ENCODE peak calls at places on chromosomes 16 and 17, in six cellular contexts. One of them, this sample, is unnamed.

GRCh38 chr17:82465023-82465603 is 6.6 kb downstream of the NARF start:
- DNase-seq in stimulated activated CD4-positive, alpha-beta T cell treated with anti-CD3 and anti-CD28 coated beads, Interleukin-15, amount 100 ng/mL, for 24 hours: peak; percentile 36
- DNase-seq in RCC 7860: no peak
- DNase-seq in NCI-H524 treated with DMSO at 0.1 percent for 48 hours: no peak
- DNase-seq in AG04450: no peak
- DNase-seq in GM23338: no peak
- DNase-seq in this sample: no peak

GRCh38 chr17:71975998-71976649 is 144.7 kb upstream of the SOX9 start:
- DNase-seq in NCI-H524 treated with DMSO at 0.1 percent for 48 hours: no peak
- DNase-seq in AG04450: peak; percentile 89
- DNase-seq in GM23338: peak; percentile 11
- DNase-seq in RCC 7860: peak; percentile 80
- DNase-seq in stimulated activated CD4-positive, alpha-beta T cell treated with anti-CD3 and anti-CD28 coated beads, Interleukin-15, amount 100 ng/mL, for 24 hours: no peak
- DNase-seq in this sample: peak; percentile 77

GRCh38 chr16:5354645-5355044 is 257.1 kb upstream of the EEF2KMT start:
- DNase-seq in GM23338: no peak
- DNase-seq in RCC 7860: no peak
- DNase-seq in stimulated activated CD4-positive, alpha-beta T cell treated with anti-CD3 and anti-CD28 coated beads, Interleukin-15, amount 100 ng/mL, for 24 hours: no peak
- DNase-seq in NCI-H524 treated with DMSO at 0.1 percent for 48 hours: no peak
- DNase-seq in AG04450: no peak
- DNase-seq in this sample: no peak

GRCh38 chr17:39170051-39170450 is 4.1 kb upstream of the ARL5C start:
- DNase-seq in AG04450: no peak
- DNase-seq in GM23338: no peak
- DNase-seq in NCI-H524 treated with DMSO at 0.1 percent for 48 hours: no peak
- DNase-seq in RCC 7860: no peak
- DNase-seq in stimulated activated CD4-positive, alpha-beta T cell treated with anti-CD3 and anti-CD28 coated beads, Interleukin-15, amount 100 ng/mL, for 24 hours: no peak
- DNase-seq in this sample: no peak

GRCh38 chr17:39224778-39225307 is 902 bp downstream of the STAC2 start:
- DNase-seq in RCC 7860: no peak
- DNase-seq in stimulated activated CD4-positive, alpha-beta T cell treated with anti-CD3 and anti-CD28 coated beads, Interleukin-15, amount 100 ng/mL, for 24 hours: no peak
- DNase-seq in AG04450: no peak
- DNase-seq in NCI-H524 treated with DMSO at 0.1 percent for 48 hours: no peak
- DNase-seq in GM23338: no peak
- DNase-seq in this sample: no peak

GRCh38 chr17:77327566-77328463 is 187.0 kb downstream of the SEC14L1 start:
- DNase-seq in RCC 7860: no peak
- DNase-seq in GM23338: no peak
- DNase-seq in AG04450: no peak
- DNase-seq in stimulated activated CD4-positive, alpha-beta T cell treated with anti-CD3 and anti-CD28 coated beads, Interleukin-15, amount 100 ng/mL, for 24 hours: no peak
- DNase-seq in NCI-H524 treated with DMSO at 0.1 percent for 48 hours: no peak
- DNase-seq in this sample: no peak

GRCh38 chr17:49646391-49647255 is 31.3 kb downstream of the SPOP start:
- DNase-seq in RCC 7860: peak; percentile 68
- DNase-seq in GM23338: no peak
- DNase-seq in NCI-H524 treated with DMSO at 0.1 percent for 48 hours: no peak
- DNase-seq in AG04450: peak; percentile 29
- DNase-seq in stimulated activated CD4-positive, alpha-beta T cell treated with anti-CD3 and anti-CD28 coated beads, Interleukin-15, amount 100 ng/mL, for 24 hours: peak; percentile 67
- DNase-seq in this sample: no peak

GRCh38 chr17:67431210-67432015 is 54.3 kb downstream of the PITPNC1 start:
- DNase-seq in NCI-H524 treated with DMSO at 0.1 percent for 48 hours: no peak
- DNase-seq in GM23338: no peak
- DNase-seq in RCC 7860: peak; percentile 92
- DNase-seq in AG04450: no peak
- DNase-seq in stimulated activated CD4-positive, alpha-beta T cell treated with anti-CD3 and anti-CD28 coated beads, Interleukin-15, amount 100 ng/mL, for 24 hours: no peak
- DNase-seq in this sample: no peak

GRCh38 chr17:77606146-77606864 is 352.2 kb upstream of the TNRC6C start:
- DNase-seq in GM23338: no peak
- DNase-seq in stimulated activated CD4-positive, alpha-beta T cell treated with anti-CD3 and anti-CD28 coated beads, Interleukin-15, amount 100 ng/mL, for 24 hours: no peak
- DNase-seq in AG04450: no peak
- DNase-seq in NCI-H524 treated with DMSO at 0.1 percent for 48 hours: no peak
- DNase-seq in RCC 7860: no peak
- DNase-seq in this sample: no peak

GRCh38 chr17:4560837-4561241 is 462 bp upstream of the GGT6 start:
- DNase-seq in RCC 7860: no peak
- DNase-seq in GM23338: peak; percentile 69
- DNase-seq in NCI-H524 treated with DMSO at 0.1 percent for 48 hours: no peak
- DNase-seq in stimulated activated CD4-positive, alpha-beta T cell treated with anti-CD3 and anti-CD28 coated beads, Interleukin-15, amount 100 ng/mL, for 24 hours: no peak
- DNase-seq in AG04450: no peak
- DNase-seq in this sample: no peak

GRCh38 chr17:83200746-83201145 is 121.3 kb downstream of the METRNL start:
- DNase-seq in stimulated activated CD4-positive, alpha-beta T cell treated with anti-CD3 and anti-CD28 coated beads, Interleukin-15, amount 100 ng/mL, for 24 hours: no peak
- DNase-seq in GM23338: no peak
- DNase-seq in RCC 7860: no peak
- DNase-seq in AG04450: no peak
- DNase-seq in NCI-H524 treated with DMSO at 0.1 percent for 48 hours: no peak
- DNase-seq in this sample: no peak

GRCh38 chr17:8975091-8975707 is 9.7 kb upstream of the PIK3R5 start:
- DNase-seq in GM23338: no peak
- DNase-seq in NCI-H524 treated with DMSO at 0.1 percent for 48 hours: no peak
- DNase-seq in stimulated activated CD4-positive, alpha-beta T cell treated with anti-CD3 and anti-CD28 coated beads, Interleukin-15, amount 100 ng/mL, for 24 hours: no peak
- DNase-seq in RCC 7860: no peak
- DNase-seq in AG04450: no peak
- DNase-seq in this sample: no peak

GRCh38 chr17:81151039-81151677 is 14.1 kb upstream of the PVALEF start:
- DNase-seq in RCC 7860: no peak
- DNase-seq in AG04450: no peak
- DNase-seq in GM23338: no peak
- DNase-seq in stimulated activated CD4-positive, alpha-beta T cell treated with anti-CD3 and anti-CD28 coated beads, Interleukin-15, amount 100 ng/mL, for 24 hours: no peak
- DNase-seq in NCI-H524 treated with DMSO at 0.1 percent for 48 hours: no peak
- DNase-seq in this sample: no peak

GRCh38 chr17:47696717-47697642 is 3.0 kb downstream of the TBKBP1 start:
- DNase-seq in stimulated activated CD4-positive, alpha-beta T cell treated with anti-CD3 and anti-CD28 coated beads, Interleukin-15, amount 100 ng/mL, for 24 hours: no peak
- DNase-seq in AG04450: no peak
- DNase-seq in GM23338: no peak
- DNase-seq in RCC 7860: no peak
- DNase-seq in NCI-H524 treated with DMSO at 0.1 percent for 48 hours: no peak
- DNase-seq in this sample: no peak

GRCh38 chr17:74742153-74742515 is 5.1 kb downstream of the RAB37 start:
- DNase-seq in stimulated activated CD4-positive, alpha-beta T cell treated with anti-CD3 and anti-CD28 coated beads, Interleukin-15, amount 100 ng/mL, for 24 hours: peak; percentile 60
- DNase-seq in AG04450: no peak
- DNase-seq in NCI-H524 treated with DMSO at 0.1 percent for 48 hours: no peak
- DNase-seq in GM23338: no peak
- DNase-seq in RCC 7860: no peak
- DNase-seq in this sample: no peak

GRCh38 chr16:29315916-29316517 is 90.5 kb downstream of the NPIPB11 start:
- DNase-seq in RCC 7860: no peak
- DNase-seq in GM23338: peak; percentile 54
- DNase-seq in NCI-H524 treated with DMSO at 0.1 percent for 48 hours: no peak
- DNase-seq in stimulated activated CD4-positive, alpha-beta T cell treated with anti-CD3 and anti-CD28 coated beads, Interleukin-15, amount 100 ng/mL, for 24 hours: no peak
- DNase-seq in AG04450: no peak
- DNase-seq in this sample: no peak

GRCh38 chr16:3004319-3004718 is 8.4 kb upstream of the CLDN9 start:
- DNase-seq in GM23338: no peak
- DNase-seq in stimulated activated CD4-positive, alpha-beta T cell treated with anti-CD3 and anti-CD28 coated beads, Interleukin-15, amount 100 ng/mL, for 24 hours: peak; percentile 34
- DNase-seq in NCI-H524 treated with DMSO at 0.1 percent for 48 hours: no peak
- DNase-seq in RCC 7860: peak; percentile 5
- DNase-seq in AG04450: no peak
- DNase-seq in this sample: no peak

GRCh38 chr16:71201054-71201453 is 29.5 kb downstream of the HYDIN start:
- DNase-seq in RCC 7860: no peak
- DNase-seq in GM23338: no peak
- DNase-seq in NCI-H524 treated with DMSO at 0.1 percent for 48 hours: no peak
- DNase-seq in stimulated activated CD4-positive, alpha-beta T cell treated with anti-CD3 and anti-CD28 coated beads, Interleukin-15, amount 100 ng/mL, for 24 hours: no peak
- DNase-seq in AG04450: no peak
- DNase-seq in this sample: no peak

GRCh38 chr17:78532922-78533640 is 44.1 kb downstream of the DNAH17 start:
- DNase-seq in stimulated activated CD4-positive, alpha-beta T cell treated with anti-CD3 and anti-CD28 coated beads, Interleukin-15, amount 100 ng/mL, for 24 hours: peak; percentile 44
- DNase-seq in AG04450: no peak
- DNase-seq in NCI-H524 treated with DMSO at 0.1 percent for 48 hours: no peak
- DNase-seq in GM23338: no peak
- DNase-seq in RCC 7860: peak; percentile 77
- DNase-seq in this sample: no peak

GRCh38 chr17:74116087-74116717 is 87.3 kb upstream of the RPL38 start:
- DNase-seq in AG04450: no peak
- DNase-seq in GM23338: no peak
- DNase-seq in stimulated activated CD4-positive, alpha-beta T cell treated with anti-CD3 and anti-CD28 coated beads, Interleukin-15, amount 100 ng/mL, for 24 hours: no peak
- DNase-seq in RCC 7860: no peak
- DNase-seq in NCI-H524 treated with DMSO at 0.1 percent for 48 hours: no peak
- DNase-seq in this sample: no peak

GRCh38 chr17:75821552-75821951 is 22.7 kb downstream of the UNC13D start:
- DNase-seq in GM23338: no peak
- DNase-seq in NCI-H524 treated with DMSO at 0.1 percent for 48 hours: no peak
- DNase-seq in RCC 7860: no peak
- DNase-seq in AG04450: no peak
- DNase-seq in stimulated activated CD4-positive, alpha-beta T cell treated with anti-CD3 and anti-CD28 coated beads, Interleukin-15, amount 100 ng/mL, for 24 hours: no peak
- DNase-seq in this sample: no peak

GRCh38 chr16:3589991-3590701 is 12.9 kb upstream of the NLRC3 start:
- DNase-seq in AG04450: no peak
- DNase-seq in stimulated activated CD4-positive, alpha-beta T cell treated with anti-CD3 and anti-CD28 coated beads, Interleukin-15, amount 100 ng/mL, for 24 hours: no peak
- DNase-seq in RCC 7860: no peak
- DNase-seq in GM23338: no peak
- DNase-seq in NCI-H524 treated with DMSO at 0.1 percent for 48 hours: no peak
- DNase-seq in this sample: no peak

GRCh38 chr17:17358866-17359265 is 55.7 kb downstream of the NT5M start:
- DNase-seq in AG04450: no peak
- DNase-seq in NCI-H524 treated with DMSO at 0.1 percent for 48 hours: no peak
- DNase-seq in RCC 7860: no peak
- DNase-seq in stimulated activated CD4-positive, alpha-beta T cell treated with anti-CD3 and anti-CD28 coated beads, Interleukin-15, amount 100 ng/mL, for 24 hours: no peak
- DNase-seq in GM23338: no peak
- DNase-seq in this sample: no peak